ENCODE peak calls at places on chromosomes 12 and 14, in five cellular contexts. A is AG20443; J is bronchial epithelial cell; P is amygdala; T is activated CD4-positive, alpha-beta T cell treated with anti-CD3 and anti-CD28 coated beads for 24 hours. C is an unnamed sample.

GRCh38 chr12:110203546-110203945 is 77.5 kb upstream of the ATP2A2 start:
- DNase-seq in J (no peak), T (no peak), P (no peak), A (no peak), C (no peak)

GRCh38 chr12:69475237-69475984 is 5.2 kb downstream of the FRS2 start:
- DNase-seq in T (no peak), J (no peak), A (peak), P (no peak), C (no peak)

GRCh38 chr14:80787876-80788275 is 153.7 kb downstream of the CEP128 start:
- DNase-seq in J (peak), A (peak), T (no peak), P (no peak), C (no peak)

GRCh38 chr14:44640416-44640815 is 133.3 kb upstream of the FSCB start:
- DNase-seq in P (no peak), T (no peak), J (no peak), A (no peak), C (no peak)

GRCh38 chr12:52151859-52152783 is 39.7 kb downstream of the KRT80 start:
- DNase-seq in P (no peak), T (peak), J (peak), A (peak), C (peak)

GRCh38 chr14:90521121-90521929 is 124.5 kb downstream of the CALM1 start:
- DNase-seq in A (no peak), P (no peak), T (no peak), J (no peak), C (no peak)

GRCh38 chr12:117885211-117885610 is 83.6 kb downstream of the KSR2 start:
- DNase-seq in P (no peak), T (no peak), J (no peak), A (no peak), C (no peak)

GRCh38 chr12:9052610-9053009 is 63.1 kb downstream of the A2M start:
- DNase-seq in J (no peak), P (no peak), T (no peak), A (no peak), C (no peak)

GRCh38 chr12:2147335-2147734 is 94.5 kb downstream of the CACNA1C start:
- DNase-seq in J (no peak), P (no peak), T (no peak), A (no peak), C (no peak)

GRCh38 chr14:24051789-24052655 is at the start of gene CARMIL3:
- DNase-seq in T (peak), A (peak), P (peak), J (no peak), C (peak)

GRCh38 chr12:121170581-121171260 is 38.0 kb downstream of the P2RX7 start:
- DNase-seq in P (no peak), T (no peak), A (no peak), J (peak), C (no peak)

GRCh38 chr12:110649341-110649847 is 35.5 kb downstream of the TCTN1 start:
- DNase-seq in T (no peak), P (no peak), J (no peak), A (no peak), C (no peak)

GRCh38 chr12:29131539-29131938 is 17.5 kb upstream of the FAR2 start:
- DNase-seq in A (no peak), T (no peak), P (no peak), J (peak), C (no peak)

GRCh38 chr12:65881348-65881961 is 57.2 kb downstream of the HMGA2 start:
- DNase-seq in J (peak), P (no peak), T (no peak), A (peak), C (no peak)

GRCh38 chr12:122190842-122191668 is 8.1 kb downstream of the LRRC43 start:
- DNase-seq in P (no peak), J (peak), A (peak), T (peak), C (peak)

GRCh38 chr12:22728989-22729388 is 104.0 kb downstream of the ETNK1 start:
- DNase-seq in J (no peak), T (no peak), A (no peak), P (no peak), C (no peak)

GRCh38 chr14:50954811-50955372 is 10.6 kb upstream of the PYGL start:
- DNase-seq in T (no peak), A (peak), P (no peak), J (peak), C (no peak)

GRCh38 chr12:52844386-52844785 is 4.4 kb downstream of the KRT78 start:
- DNase-seq in A (no peak), T (no peak), J (no peak), P (no peak), C (no peak)

GRCh38 chr14:101119830-101120571 is 216.5 kb upstream of the RTL1 start:
- DNase-seq in A (no peak), T (no peak), J (no peak), P (no peak), C (no peak)

GRCh38 chr12:11015775-11016430 is 6.5 kb downstream of the TAS2R19 start:
- DNase-seq in J (no peak), T (no peak), A (no peak), P (no peak), C (no peak)

GRCh38 chr12:102879144-102879763 is 37.8 kb downstream of the PAH start:
- DNase-seq in J (peak), T (no peak), P (no peak), A (peak), C (peak)

GRCh38 chr12:2693204-2693860 is 101.4 kb upstream of the FKBP4 start:
- DNase-seq in J (no peak), A (no peak), P (no peak), T (no peak), C (no peak)

GRCh38 chr12:7241404-7242005 is 52.0 kb downstream of the PEX5 start:
- DNase-seq in A (peak), P (no peak), T (no peak), J (peak), C (no peak)

GRCh38 chr12:113062502-113063395 is 6.2 kb downstream of the DTX1 start:
- DNase-seq in J (no peak), P (no peak), A (no peak), T (no peak), C (no peak)

GRCh38 chr14:77151918-77152588 is 10.5 kb upstream of the ZDHHC22 start:
- DNase-seq in P (no peak), T (no peak), A (peak), J (peak), C (peak)

GRCh38 chr12:32568241-32568640 is 110.9 kb upstream of the DNM1L start:
- DNase-seq in J (peak), T (no peak), A (peak), P (no peak), C (no peak)

GRCh38 chr12:41437578-41437977 is 249.5 kb downstream of the PDZRN4 start:
- DNase-seq in J (no peak), A (no peak), P (no peak), T (no peak), C (no peak)

GRCh38 chr12:113149361-113150150 is at the start of gene CFAP73:
- DNase-seq in T (no peak), J (peak), P (peak), A (peak), C (no peak)

GRCh38 chr12:41993283-41993682 is 151.4 kb downstream of the GXYLT1 start:
- DNase-seq in T (no peak), J (no peak), P (no peak), A (no peak), C (no peak)

GRCh38 chr14:104228716-104229620 is 90.6 kb downstream of the KIF26A start:
- DNase-seq in P (no peak), A (no peak), J (no peak), T (no peak), C (no peak)

GRCh38 chr14:58593977-58594376 is 43.8 kb upstream of the DACT1 start:
- DNase-seq in A (no peak), T (no peak), P (no peak), J (no peak), C (no peak)

GRCh38 chr14:45044638-45045037 is 39.3 kb upstream of the PRPF39 start:
- DNase-seq in P (no peak), J (no peak), A (no peak), T (no peak), C (no peak)

GRCh38 chr14:93006484-93007128 is 83.7 kb downstream of the CHGA start:
- DNase-seq in A (no peak), T (no peak), J (no peak), P (no peak), C (no peak)

GRCh38 chr12:40198601-40199000 is 26.2 kb upstream of the LRRK2 start:
- DNase-seq in T (no peak), A (no peak), P (no peak), J (no peak), C (no peak)

GRCh38 chr14:91357272-91357671 is 60.3 kb downstream of the CCDC88C start:
- DNase-seq in T (no peak), J (no peak), P (no peak), A (no peak), C (no peak)

C was measured in GM18507.